ENCODE peak calls at places on chromosomes 16 and 17, in six cellular contexts. One of them, this sample, is unnamed.

GRCh38 chr16:53509906-53510703 is 7.1 kb upstream of the AKTIP start:
- DNase-seq in adrenal gland: peak; percentile 71
- DNase-seq in OCI-LY7: peak; percentile 60
- DNase-seq in colonic mucosa: peak; percentile 58
- DNase-seq in fibroblast of lung: peak; percentile 71
- DNase-seq in BE2C: peak; percentile 67
- DNase-seq in this sample: peak; percentile 45

GRCh38 chr17:12667299-12667958 is 1.7 kb downstream of the MYOCD start:
- DNase-seq in colonic mucosa: no peak
- DNase-seq in OCI-LY7: peak; percentile 22
- DNase-seq in adrenal gland: no peak
- DNase-seq in fibroblast of lung: peak; percentile 77
- DNase-seq in BE2C: no peak
- DNase-seq in this sample: no peak

GRCh38 chr17:18181358-18181757 is 2.3 kb upstream of the ALKBH5 start:
- DNase-seq in adrenal gland: no peak
- DNase-seq in BE2C: no peak
- DNase-seq in OCI-LY7: no peak
- DNase-seq in fibroblast of lung: no peak
- DNase-seq in colonic mucosa: no peak
- DNase-seq in this sample: no peak

GRCh38 chr16:4521971-4522623 is 16.5 kb downstream of the CDIP1 start:
- DNase-seq in fibroblast of lung: peak; percentile 28
- DNase-seq in OCI-LY7: no peak
- DNase-seq in adrenal gland: no peak
- DNase-seq in BE2C: peak; percentile 79
- DNase-seq in colonic mucosa: no peak
- DNase-seq in this sample: no peak

GRCh38 chr16:61042736-61043135 is 993.5 kb downstream of the CDH8 start:
- DNase-seq in adrenal gland: no peak
- DNase-seq in BE2C: no peak
- DNase-seq in fibroblast of lung: no peak
- DNase-seq in colonic mucosa: no peak
- DNase-seq in OCI-LY7: peak; percentile 7
- DNase-seq in this sample: no peak

GRCh38 chr16:3780570-3780969 is 63.2 kb upstream of the TRAP1 start:
- DNase-seq in fibroblast of lung: peak; percentile 41
- DNase-seq in colonic mucosa: no peak
- DNase-seq in BE2C: peak; percentile 41
- DNase-seq in OCI-LY7: peak; percentile 44
- DNase-seq in adrenal gland: no peak
- DNase-seq in this sample: no peak

GRCh38 chr17:46033392-46033791 is 34.3 kb downstream of the STH start:
- DNase-seq in fibroblast of lung: no peak
- DNase-seq in adrenal gland: no peak
- DNase-seq in BE2C: no peak
- DNase-seq in OCI-LY7: no peak
- DNase-seq in colonic mucosa: no peak
- DNase-seq in this sample: no peak

GRCh38 chr17:32689348-32689747 is 187.6 kb downstream of the MYO1D start:
- DNase-seq in fibroblast of lung: no peak
- DNase-seq in colonic mucosa: no peak
- DNase-seq in OCI-LY7: no peak
- DNase-seq in adrenal gland: no peak
- DNase-seq in BE2C: no peak
- DNase-seq in this sample: no peak

GRCh38 chr16:50509521-50510341 is 38.5 kb upstream of the NKD1 start:
- DNase-seq in adrenal gland: peak; percentile 44
- DNase-seq in fibroblast of lung: peak; percentile 10
- DNase-seq in colonic mucosa: peak; percentile 33
- DNase-seq in BE2C: peak; percentile 56
- DNase-seq in OCI-LY7: peak; percentile 35
- DNase-seq in this sample: peak; percentile 8

GRCh38 chr17:35748323-35748960 is 4.6 kb downstream of the GAS2L2 start:
- DNase-seq in adrenal gland: peak; percentile 52
- DNase-seq in OCI-LY7: no peak
- DNase-seq in colonic mucosa: no peak
- DNase-seq in fibroblast of lung: no peak
- DNase-seq in BE2C: peak; percentile 52
- DNase-seq in this sample: no peak

GRCh38 chr16:23128056-23128455 is 21.2 kb downstream of the USP31 start:
- DNase-seq in BE2C: no peak
- DNase-seq in fibroblast of lung: no peak
- DNase-seq in adrenal gland: no peak
- DNase-seq in OCI-LY7: no peak
- DNase-seq in colonic mucosa: no peak
- DNase-seq in this sample: no peak

GRCh38 chr16:88939814-88940195 is 37.2 kb downstream of the CBFA2T3 start:
- DNase-seq in BE2C: no peak
- DNase-seq in colonic mucosa: no peak
- DNase-seq in adrenal gland: peak; percentile 30
- DNase-seq in OCI-LY7: no peak
- DNase-seq in fibroblast of lung: no peak
- DNase-seq in this sample: no peak

DNA sequence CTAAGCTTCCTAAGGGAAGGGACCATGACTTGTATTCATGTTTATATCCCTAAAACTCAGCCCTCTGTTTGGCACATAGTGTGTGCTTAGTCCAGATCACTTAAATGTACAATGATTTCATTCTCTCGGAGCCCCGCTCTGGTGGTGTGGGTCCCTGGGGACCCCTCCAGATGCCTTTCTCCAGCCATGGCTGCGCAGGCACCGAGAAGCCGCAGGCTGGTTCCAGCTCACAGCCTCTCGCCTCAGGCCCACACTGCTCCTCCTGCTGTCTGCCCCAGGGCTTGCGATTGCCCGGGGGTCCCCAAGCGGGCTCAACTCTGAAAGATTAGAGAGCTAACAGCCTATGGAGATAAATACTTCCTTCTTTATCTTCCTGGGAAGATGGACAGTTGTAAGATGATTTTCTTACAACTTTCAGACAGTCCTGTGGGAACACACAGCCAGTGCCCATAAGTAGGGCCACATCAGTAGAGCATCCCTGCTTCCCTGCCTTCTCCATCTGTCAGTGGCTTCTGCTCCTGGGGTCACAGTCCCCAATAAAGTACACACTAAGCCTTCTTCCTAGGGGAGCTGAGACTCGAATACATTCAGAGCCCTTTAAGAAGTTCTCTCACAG is 66.2 kb downstream of the CENPV start:
- DNase-seq in OCI-LY7: peak; percentile 50
- DNase-seq in fibroblast of lung: no peak
- DNase-seq in BE2C: peak; percentile 82
- DNase-seq in colonic mucosa: no peak
- DNase-seq in adrenal gland: peak; percentile 30
- DNase-seq in this sample: no peak
- H3K4me3 ChIP-seq in OCI-LY7: peak overlapping the region; percentile 51
- H3K4me3 ChIP-seq in fibroblast of lung: peak overlapping the region; percentile 2
- H3K4me3 ChIP-seq in BE2C: peak overlapping the region; percentile 17
- H3K4me3 ChIP-seq in colonic mucosa: no peak overlapping the region
- H3K4me3 ChIP-seq in adrenal gland: no peak overlapping the region
- H3K4me3 ChIP-seq in this sample: peak overlapping the region; percentile 60

GRCh38 chr16:35298460-35299243 is 1839.2 kb downstream of the TP53TG3F start:
- DNase-seq in BE2C: no peak
- DNase-seq in OCI-LY7: no peak
- DNase-seq in colonic mucosa: no peak
- DNase-seq in adrenal gland: no peak
- DNase-seq in fibroblast of lung: no peak
- DNase-seq in this sample: no peak
- H3K9me3 ChIP-seq in BE2C: peaks cover 10% of the 10 kb centered on the region
- H3K9me3 ChIP-seq in OCI-LY7: no peaks in the 10 kb centered on the region
- H3K9me3 ChIP-seq in colonic mucosa: no peaks in the 10 kb centered on the region
- H3K9me3 ChIP-seq in adrenal gland: no peaks in the 10 kb centered on the region
- H3K9me3 ChIP-seq in fibroblast of lung: no peaks in the 10 kb centered on the region
- H3K9me3 ChIP-seq in this sample: peaks cover 22% of the 10 kb centered on the region

GRCh38 chr17:49787932-49788442 is 494 bp upstream of the KAT7 start:
- DNase-seq in fibroblast of lung: no peak
- DNase-seq in adrenal gland: peak; percentile 38
- DNase-seq in OCI-LY7: no peak
- DNase-seq in colonic mucosa: peak; percentile 26
- DNase-seq in BE2C: no peak
- DNase-seq in this sample: no peak
- H3K4me1 ChIP-seq in fibroblast of lung: peaks cover 3% of the 10 kb centered on the region
- H3K4me1 ChIP-seq in adrenal gland: peaks cover 38% of the 10 kb centered on the region
- H3K4me1 ChIP-seq in OCI-LY7: peaks cover 25% of the 10 kb centered on the region
- H3K4me1 ChIP-seq in colonic mucosa: peaks cover 4% of the 10 kb centered on the region
- H3K4me1 ChIP-seq in BE2C: peaks cover 3% of the 10 kb centered on the region
- H3K4me1 ChIP-seq in this sample: peaks cover 39% of the 10 kb centered on the region

DNA sequence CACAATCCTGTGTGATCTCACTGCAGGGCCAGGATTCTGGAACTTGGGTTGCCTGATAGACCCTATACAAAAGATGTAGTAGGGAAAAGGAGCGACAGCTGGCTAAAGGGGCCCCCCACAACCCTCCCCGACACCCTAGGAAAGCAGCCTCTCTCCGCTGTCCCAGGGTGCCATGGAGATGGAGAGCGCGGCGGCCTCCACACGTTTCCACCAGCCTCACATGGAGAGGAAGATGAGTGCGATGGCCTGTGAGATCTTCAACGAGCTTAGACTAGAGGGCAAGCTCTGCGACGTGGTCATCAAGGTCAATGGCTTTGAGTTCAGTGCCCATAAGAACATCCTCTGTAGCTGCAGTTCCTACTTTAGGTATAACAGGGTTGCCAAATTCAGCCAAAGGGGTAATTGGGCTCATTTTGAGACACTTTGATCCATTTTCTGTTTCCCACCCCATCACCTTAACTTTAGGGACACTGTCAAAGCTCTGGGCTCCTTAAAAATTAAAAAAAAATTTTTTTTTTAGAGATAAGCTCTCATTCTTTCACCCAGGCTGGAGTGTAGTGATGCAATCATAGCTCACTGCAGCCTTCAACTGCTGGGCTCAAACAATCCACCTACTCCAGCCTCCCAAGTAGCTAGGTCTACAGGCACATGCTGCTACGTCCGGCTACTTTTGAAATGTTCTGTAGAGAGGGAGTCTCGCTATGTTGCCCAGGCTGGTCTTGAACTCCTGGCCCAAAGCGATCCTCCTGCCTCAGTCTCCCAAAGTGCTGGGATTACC is at the start of gene KLHL10:
- DNase-seq in BE2C: no peak
- DNase-seq in OCI-LY7: no peak
- DNase-seq in adrenal gland: no peak
- DNase-seq in fibroblast of lung: no peak
- DNase-seq in colonic mucosa: no peak
- DNase-seq in this sample: no peak
- H3K4me3 ChIP-seq in BE2C: peak within 1 kb of the TSS; percentile 86
- H3K4me3 ChIP-seq in OCI-LY7: no peak within 1 kb of the TSS
- H3K4me3 ChIP-seq in adrenal gland: no peak within 1 kb of the TSS
- H3K4me3 ChIP-seq in fibroblast of lung: no peak within 1 kb of the TSS
- H3K4me3 ChIP-seq in colonic mucosa: no peak within 1 kb of the TSS
- H3K4me3 ChIP-seq in this sample: peak within 1 kb of the TSS; percentile 57

GRCh38 chr16:31913668-31914067 is 40.1 kb downstream of the ZNF267 start:
- DNase-seq in colonic mucosa: no peak
- DNase-seq in adrenal gland: no peak
- DNase-seq in OCI-LY7: no peak
- DNase-seq in fibroblast of lung: no peak
- DNase-seq in BE2C: no peak
- DNase-seq in this sample: no peak
- H3K9me3 ChIP-seq in colonic mucosa: peaks cover 15% of the 10 kb centered on the region
- H3K9me3 ChIP-seq in adrenal gland: peaks cover 86% of the 10 kb centered on the region
- H3K9me3 ChIP-seq in OCI-LY7: peaks cover 98% of the 10 kb centered on the region
- H3K9me3 ChIP-seq in fibroblast of lung: peaks cover 7% of the 10 kb centered on the region
- H3K9me3 ChIP-seq in BE2C: no peaks in the 10 kb centered on the region
- H3K9me3 ChIP-seq in this sample: peaks cover 98% of the 10 kb centered on the region

DNA sequence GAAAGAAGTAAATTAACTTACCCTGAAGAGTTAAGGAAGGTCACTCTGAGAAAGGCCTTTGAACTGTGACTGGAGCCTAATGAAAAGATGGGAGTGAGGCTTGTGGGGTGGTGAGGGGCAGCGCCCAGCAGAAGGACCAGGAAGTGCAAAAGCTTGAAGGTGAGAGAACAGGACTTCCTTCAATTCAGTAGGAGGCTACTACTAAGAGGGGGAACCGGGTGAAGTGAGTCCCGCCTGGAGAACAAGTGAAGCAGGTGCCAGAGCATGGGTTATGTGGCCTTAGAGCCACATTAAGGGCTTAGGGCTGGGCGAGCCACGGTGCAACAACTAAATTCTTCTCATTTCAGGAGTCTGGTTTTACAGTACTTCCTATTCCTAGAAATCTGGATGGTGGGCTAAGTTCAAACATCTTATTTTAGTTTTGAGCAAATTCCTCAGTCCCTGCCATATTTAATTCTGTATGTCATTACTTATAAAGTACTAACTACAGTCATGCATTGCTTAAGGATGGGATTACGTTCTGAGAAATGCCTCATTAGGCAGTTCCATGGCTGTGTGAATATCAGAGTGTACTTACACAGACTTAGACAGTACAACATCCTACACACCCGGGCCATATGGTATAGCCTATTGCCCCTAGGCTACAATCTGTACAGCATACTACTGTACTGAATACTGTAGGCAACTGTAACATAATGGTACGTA is 5.1 kb downstream of the CFAP20 start:
- DNase-seq in OCI-LY7: no peak
- DNase-seq in colonic mucosa: no peak
- DNase-seq in BE2C: no peak
- DNase-seq in fibroblast of lung: no peak
- DNase-seq in adrenal gland: no peak
- DNase-seq in this sample: no peak
- H3K4me1 ChIP-seq in OCI-LY7: peaks cover 40% of the 10 kb centered on the region
- H3K4me1 ChIP-seq in colonic mucosa: peaks cover 38% of the 10 kb centered on the region
- H3K4me1 ChIP-seq in BE2C: peaks cover 31% of the 10 kb centered on the region
- H3K4me1 ChIP-seq in fibroblast of lung: peaks cover 19% of the 10 kb centered on the region
- H3K4me1 ChIP-seq in adrenal gland: peaks cover 81% of the 10 kb centered on the region
- H3K4me1 ChIP-seq in this sample: peaks cover 58% of the 10 kb centered on the region

DNA sequence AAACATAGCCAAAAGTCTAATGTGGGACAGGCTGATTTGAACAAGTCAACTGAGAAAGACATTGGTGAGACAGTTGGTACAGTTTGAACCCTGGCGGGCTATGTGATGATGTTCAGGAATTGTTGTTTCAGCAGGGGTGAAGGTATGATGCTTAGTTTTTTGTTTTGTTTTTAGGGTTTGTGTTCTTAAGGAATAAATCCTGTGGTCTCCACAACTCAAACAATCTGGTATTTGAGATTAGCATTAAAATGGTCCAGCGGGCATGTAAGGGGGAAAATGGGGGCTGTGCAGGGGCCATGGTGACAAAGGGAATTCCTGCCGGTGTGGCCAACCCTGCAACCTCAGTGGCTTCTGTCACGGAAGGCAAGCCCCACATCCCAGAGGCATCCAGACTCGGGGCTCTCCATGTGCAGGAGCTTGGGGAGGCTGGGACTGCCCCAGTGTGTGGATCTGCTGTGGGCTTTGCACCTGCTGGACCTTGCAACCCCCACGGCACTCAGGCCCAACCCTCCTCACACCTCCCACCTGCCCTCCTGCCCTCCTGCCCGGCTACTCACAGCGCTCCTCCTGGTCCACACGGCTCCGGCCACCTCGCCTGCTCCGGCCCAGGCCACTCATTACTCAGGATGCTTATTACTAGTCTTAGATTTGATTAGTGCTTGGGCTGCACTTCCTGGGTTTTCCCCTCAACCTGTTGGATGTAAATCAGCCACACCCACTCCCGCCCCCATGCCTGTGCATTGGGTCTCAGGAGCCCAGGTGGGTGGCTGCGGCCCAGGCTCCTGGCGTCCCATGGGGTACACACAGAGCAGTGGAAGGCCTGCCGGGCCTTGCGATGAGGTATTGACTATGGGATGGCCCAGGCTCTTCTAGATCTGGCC is at the start of gene TNFRSF13B:
- DNase-seq in adrenal gland: no peak
- DNase-seq in fibroblast of lung: no peak
- DNase-seq in BE2C: no peak
- DNase-seq in colonic mucosa: no peak
- DNase-seq in OCI-LY7: peak; percentile 50
- DNase-seq in this sample: no peak
- H3K4me3 ChIP-seq in adrenal gland: no peak within 1 kb of the TSS
- H3K4me3 ChIP-seq in fibroblast of lung: no peak within 1 kb of the TSS
- H3K4me3 ChIP-seq in BE2C: no peak within 1 kb of the TSS
- H3K4me3 ChIP-seq in colonic mucosa: no peak within 1 kb of the TSS
- H3K4me3 ChIP-seq in OCI-LY7: peak within 1 kb of the TSS; percentile 68
- H3K4me3 ChIP-seq in this sample: no peak within 1 kb of the TSS